ENCODE peak calls at places on chromosome 14, in six cellular contexts. M is neuronal stem cell, F is H9, N is mesenchymal stem cell, H is H1, A is trophoblast cell. D is an unnamed sample.

GRCh38 chr14:98819132-98819866 is 452.7 kb downstream of the BCL11B start:
- DNase-seq in A (peak), F (peak), M (no peak), N (no peak), H (peak), D (no peak)

GRCh38 chr14:24804813-24805212 is 170.8 kb upstream of the GZMB start:
- DNase-seq in F (no peak), A (peak), N (no peak), H (no peak), M (no peak), D (no peak)

GRCh38 chr14:103549361-103550311 is 12.8 kb downstream of the BAG5 start:
- DNase-seq in M (no peak), H (no peak), A (no peak), N (no peak), F (no peak), D (no peak)

GRCh38 chr14:55523321-55523720 is 56.7 kb upstream of the KTN1 start:
- DNase-seq in H (no peak), A (no peak), M (no peak), N (no peak), F (no peak), D (no peak)

GRCh38 chr14:77303417-77304156 is 17.1 kb downstream of the POMT2 start:
- DNase-seq in M (no peak), H (no peak), N (peak), A (peak), F (no peak), D (peak)

GRCh38 chr14:104214411-104214810 is 76.0 kb downstream of the KIF26A start:
- DNase-seq in A (no peak), H (no peak), F (no peak), M (no peak), N (no peak), D (no peak)

GRCh38 chr14:99758121-99758871 is 34.9 kb upstream of the EML1 start:
- DNase-seq in F (peak), N (peak), H (no peak), M (no peak), A (peak), D (peak)

GRCh38 chr14:74637184-74637562 is 25.1 kb upstream of the LTBP2 start:
- DNase-seq in N (no peak), M (no peak), A (no peak), H (no peak), F (no peak), D (no peak)

GRCh38 chr14:103151270-103151933 is 28.1 kb downstream of the TNFAIP2 start:
- DNase-seq in N (no peak), A (peak), M (no peak), H (no peak), F (no peak), D (no peak)

GRCh38 chr14:99803106-99803437 is 9.9 kb downstream of the EML1 start:
- DNase-seq in F (no peak), A (no peak), H (no peak), N (no peak), M (no peak), D (no peak)

GRCh38 chr14:103511022-103511693 is 11.5 kb downstream of the CKB start:
- DNase-seq in H (no peak), A (peak), F (no peak), N (no peak), M (no peak), D (no peak)

GRCh38 chr14:88233915-88234314 is 89.2 kb downstream of the KCNK10 start:
- DNase-seq in N (no peak), F (peak), M (no peak), A (peak), H (no peak), D (no peak)

GRCh38 chr14:26370118-26370517 is 227.7 kb downstream of the NOVA1 start:
- DNase-seq in N (peak), H (no peak), A (no peak), M (no peak), F (no peak), D (peak)

GRCh38 chr14:68947802-68948201 is 31.3 kb downstream of the ACTN1 start:
- DNase-seq in H (no peak), A (peak), F (no peak), N (peak), M (no peak), D (peak)

GRCh38 chr14:92323031-92323915 is at the start of gene SLC24A4:
- DNase-seq in M (peak), N (peak), H (peak), A (peak), F (peak), D (no peak)

GRCh38 chr14:62304172-62304571 is 542.0 kb downstream of the SNAPC1 start:
- DNase-seq in F (no peak), A (no peak), N (no peak), M (no peak), H (no peak), D (no peak)

DNA sequence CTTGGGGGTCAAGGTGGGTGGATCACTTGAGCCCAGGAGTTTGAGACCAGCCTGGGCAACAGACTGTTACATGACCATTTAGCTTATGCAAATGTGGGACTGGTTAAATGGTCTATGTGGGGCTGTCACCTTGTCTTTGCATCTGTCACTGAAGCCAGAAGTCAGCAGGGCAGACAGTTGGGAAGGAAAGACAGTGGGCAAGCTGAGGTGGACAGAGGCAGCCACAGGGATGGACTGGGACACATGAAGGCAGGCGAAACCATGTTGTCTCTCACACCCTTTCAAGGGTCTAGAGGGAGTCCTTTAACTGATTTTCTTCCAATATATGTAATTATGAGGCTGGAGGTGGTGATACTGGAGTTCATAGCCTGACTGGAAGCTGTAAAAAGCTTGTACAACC is 426.4 kb downstream of the TMEM121 start:
- DNase-seq in H (no peak), N (no peak), F (no peak), M (no peak), A (no peak), D (no peak)
- H4K91ac ChIP-seq in H (no peak), N (no peak), F (no peak), M (no peak), A (no peak), D (no peak)

DNA sequence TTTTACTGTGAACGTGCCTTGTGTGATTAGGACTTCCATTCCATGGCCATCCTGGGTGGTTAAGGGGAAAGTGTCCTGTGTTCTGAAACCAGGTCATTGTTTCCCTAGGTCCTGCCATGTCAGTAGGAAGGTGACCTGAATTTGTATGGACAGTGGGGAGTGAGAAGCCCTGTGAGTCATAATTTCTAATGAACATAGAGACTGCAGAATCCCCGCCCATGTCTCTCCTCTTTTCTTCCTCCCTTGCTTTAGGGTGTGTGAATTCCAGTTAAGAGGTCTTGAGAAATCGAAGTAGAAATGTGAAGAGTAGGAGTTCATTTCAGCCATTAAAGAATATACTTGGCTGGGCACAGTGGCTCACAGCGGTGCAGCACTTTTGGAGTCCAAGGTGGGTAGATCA is 8.1 kb downstream of the TTC9 start:
- DNase-seq in H (peak), M (no peak), N (no peak), A (no peak), F (no peak), D (no peak)
- H4K91ac ChIP-seq in H (peak), M (no peak), N (no peak), A (no peak), F (no peak), D (no peak)

DNA sequence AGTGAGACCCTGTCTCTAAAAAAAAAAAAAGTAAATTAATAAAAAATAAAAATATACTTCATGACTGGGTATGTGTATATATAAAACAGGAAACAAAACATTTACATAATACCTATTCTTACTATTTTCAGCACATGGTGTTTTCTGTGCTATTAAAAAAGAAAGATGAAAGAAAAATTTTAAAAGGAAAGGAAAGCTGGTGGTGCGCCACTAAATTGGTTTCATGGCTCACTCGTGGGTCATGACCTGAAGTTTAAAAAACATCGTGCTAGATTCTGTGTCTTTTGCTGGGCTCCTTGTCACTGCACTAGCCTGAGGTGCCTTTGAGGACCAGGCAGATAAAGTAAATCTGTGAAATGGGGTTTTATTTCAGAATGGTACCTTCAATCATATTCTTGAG is 69.8 kb downstream of the IFT43 start:
- DNase-seq in N (no peak), H (no peak), F (no peak), M (no peak), A (no peak), D (no peak)
- H4K91ac ChIP-seq in N (no peak), H (no peak), F (no peak), M (no peak), A (no peak), D (no peak)

DNA sequence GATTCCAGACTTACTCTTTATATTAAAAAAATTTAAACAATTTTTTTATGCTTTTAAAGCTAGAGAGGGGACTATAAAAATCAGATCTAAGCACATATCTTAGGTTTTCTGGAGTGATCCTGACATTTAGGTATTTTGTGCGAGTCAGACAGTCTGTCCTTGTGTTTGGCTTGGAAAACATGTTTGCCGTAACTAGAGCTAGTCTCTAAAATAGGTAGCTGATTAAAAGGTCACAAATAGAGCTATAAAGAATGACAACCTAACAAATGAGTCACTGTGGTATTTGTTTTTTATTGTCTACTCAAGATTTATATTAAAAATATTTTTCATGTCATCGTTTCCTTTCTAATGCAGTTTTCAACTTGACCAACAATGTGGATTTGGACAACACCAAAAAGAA is 73.4 kb downstream of the MNAT1 start:
- DNase-seq in M (no peak), F (no peak), A (no peak), N (no peak), H (no peak), D (peak)
- H4K91ac ChIP-seq in M (no peak), F (no peak), A (no peak), N (no peak), H (no peak), D (no peak)

DNA sequence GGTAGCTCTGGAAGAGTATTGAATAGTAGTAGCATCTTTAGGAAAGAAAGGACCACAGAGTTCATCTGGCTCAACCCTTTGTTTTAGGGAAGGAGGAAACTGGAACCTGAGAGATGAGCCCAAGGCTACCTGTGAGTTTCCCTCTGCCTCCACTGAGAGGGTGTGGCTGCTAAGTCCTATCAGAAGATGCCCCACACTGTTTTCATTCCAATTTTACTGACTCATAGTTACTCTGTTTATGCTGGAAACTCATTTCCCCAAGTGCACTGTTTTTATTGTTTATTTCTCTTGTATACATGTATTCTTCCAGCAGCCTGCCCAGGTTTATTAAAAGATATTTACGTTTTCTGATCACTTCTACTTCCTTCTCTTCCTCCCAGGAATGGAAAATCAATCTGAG is 127.4 kb upstream of the ARHGAP5 start:
- DNase-seq in H (no peak), N (peak), A (peak), F (no peak), M (no peak), D (peak)
- H4K91ac ChIP-seq in H (no peak), N (no peak), A (no peak), F (no peak), M (no peak), D (peak)

GRCh38 chr14:90266441-90267154 is 10.2 kb downstream of the PSMC1 start:
- DNase-seq in M (no peak), H (no peak), N (no peak), A (no peak), F (no peak), D (no peak)

DNA sequence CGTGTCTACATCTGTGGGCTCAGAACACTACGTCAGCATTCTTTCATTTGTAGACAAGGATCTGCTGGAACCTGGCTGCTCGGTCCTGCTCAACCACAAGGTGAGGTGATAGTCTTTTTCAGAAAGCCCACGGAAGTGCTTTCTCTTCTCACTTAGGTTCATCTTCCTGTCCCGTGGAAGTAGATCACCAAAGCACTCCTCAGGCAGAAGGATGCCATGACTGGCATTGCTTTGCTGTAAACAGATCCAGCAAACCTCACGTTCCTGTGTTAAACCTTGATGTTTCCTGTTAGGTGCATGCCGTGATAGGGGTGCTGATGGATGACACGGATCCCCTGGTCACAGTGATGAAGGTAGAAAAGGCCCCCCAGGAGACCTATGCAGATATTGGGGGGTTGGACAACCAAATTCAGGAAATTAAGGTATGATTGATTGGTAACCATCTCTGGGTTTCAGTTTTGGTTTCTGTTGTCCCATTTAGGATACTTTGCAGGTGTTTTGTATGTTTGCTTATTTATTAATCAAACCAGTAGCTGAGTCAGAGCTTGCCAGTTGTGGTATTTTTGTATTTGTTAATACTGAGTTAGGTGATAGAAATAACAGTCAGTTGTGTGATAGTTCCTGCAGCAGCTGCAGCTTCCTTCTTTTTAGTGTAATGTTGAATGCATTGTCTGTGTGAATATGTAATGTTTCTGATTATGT is 7.5 kb downstream of the PSMC1 start:
- DNase-seq in M (no peak), N (no peak), A (no peak), H (no peak), F (no peak), D (no peak)
- H4K91ac ChIP-seq in M (no peak), N (no peak), A (no peak), H (no peak), F (no peak), D (no peak)

D was measured in IMR-90.